ENCODE peak calls at places on chromosomes 5 and 9, in seven cellular contexts. I is spleen, A is lower leg skin, W is IMR-90, Q is ovary, G is H54, J is K562. U is an unnamed sample.

GRCh38 chr9:71806916-71807315 is 38.6 kb upstream of the CEMIP2 start:
- DNase-seq in G (peak), W (peak), Q (peak), J (peak), A (no peak), I (peak), U (peak)

GRCh38 chr5:51392689-51393199 is 9.5 kb downstream of the ISL1 start:
- DNase-seq in Q (no peak), A (no peak), J (no peak), G (no peak), I (no peak), W (no peak), U (no peak)

GRCh38 chr5:126015244-126016054 is 407.8 kb upstream of the GRAMD2B start:
- DNase-seq in A (no peak), J (no peak), W (peak), I (no peak), G (peak), Q (no peak), U (no peak)

GRCh38 chr5:103362211-103362610 is 103.6 kb downstream of the MACIR start:
- DNase-seq in I (no peak), G (no peak), Q (no peak), A (no peak), W (peak), J (no peak), U (no peak)

GRCh38 chr5:112228672-112229071 is 190.4 kb downstream of the EPB41L4A start:
- DNase-seq in J (no peak), G (peak), Q (peak), I (no peak), A (no peak), W (peak), U (peak)

GRCh38 chr5:178808886-178809285 is 50.9 kb upstream of the ZNF354B start:
- DNase-seq in I (no peak), W (no peak), J (no peak), G (no peak), A (no peak), Q (no peak), U (no peak)

GRCh38 chr9:131382850-131383729 is 10.8 kb upstream of the PRRC2B start:
- DNase-seq in W (peak), Q (peak), J (peak), A (no peak), I (no peak), G (no peak), U (peak)

GRCh38 chr9:134175291-134175807 is 11.0 kb upstream of the RNU6ATAC start:
- DNase-seq in I (no peak), G (peak), W (no peak), Q (no peak), A (no peak), J (peak), U (no peak)

GRCh38 chr5:2007906-2008437 is 125.2 kb upstream of the IRX4 start:
- DNase-seq in G (no peak), I (no peak), A (peak), Q (peak), J (no peak), W (no peak), U (no peak)

DNA sequence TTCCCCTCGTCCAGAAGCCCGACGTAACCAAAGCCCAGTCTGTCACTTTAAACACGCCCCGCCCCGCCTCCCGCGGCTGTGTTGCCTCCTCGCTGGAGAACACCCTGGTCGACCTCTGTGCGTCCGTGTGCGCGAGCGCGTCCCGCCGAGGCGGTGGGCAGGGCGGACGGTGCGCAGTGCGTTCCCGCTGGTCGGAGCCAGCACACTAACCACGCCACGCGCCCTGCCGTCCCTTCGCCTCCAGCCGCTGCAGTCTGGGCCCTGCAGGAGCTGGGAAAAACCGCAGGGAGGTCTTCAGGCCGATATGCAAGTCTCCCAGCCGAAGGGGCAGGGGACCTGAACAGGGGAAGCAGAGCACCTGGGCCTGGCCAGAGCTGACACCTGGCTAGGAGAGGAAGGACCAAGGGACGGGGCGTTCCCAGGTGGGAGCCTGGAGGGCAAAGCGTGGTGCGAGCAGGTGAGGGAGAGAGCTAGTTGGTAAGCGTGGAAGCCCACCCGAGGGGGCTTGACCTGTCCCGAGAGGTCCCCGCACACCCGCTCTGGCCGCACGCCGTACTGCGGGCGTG is 1.3 kb upstream of the PHPT1 start:
- DNase-seq in A (peak), Q (no peak), I (peak), W (peak), J (peak), G (no peak), U (peak)
- TF ChIP-seq POLR2A in A (no peak), Q (no peak), I (no peak), W (peak), J (peak), G (peak), U (peak)

GRCh38 chr9:35646583-35647265 is 4.0 kb downstream of the SIT1 start:
- DNase-seq in J (peak), I (peak), G (peak), Q (peak), A (peak), W (peak), U (peak)
- TF ChIP-seq POLR2A in J (peak), I (peak), G (peak), Q (peak), A (peak), W (peak), U (peak)

DNA sequence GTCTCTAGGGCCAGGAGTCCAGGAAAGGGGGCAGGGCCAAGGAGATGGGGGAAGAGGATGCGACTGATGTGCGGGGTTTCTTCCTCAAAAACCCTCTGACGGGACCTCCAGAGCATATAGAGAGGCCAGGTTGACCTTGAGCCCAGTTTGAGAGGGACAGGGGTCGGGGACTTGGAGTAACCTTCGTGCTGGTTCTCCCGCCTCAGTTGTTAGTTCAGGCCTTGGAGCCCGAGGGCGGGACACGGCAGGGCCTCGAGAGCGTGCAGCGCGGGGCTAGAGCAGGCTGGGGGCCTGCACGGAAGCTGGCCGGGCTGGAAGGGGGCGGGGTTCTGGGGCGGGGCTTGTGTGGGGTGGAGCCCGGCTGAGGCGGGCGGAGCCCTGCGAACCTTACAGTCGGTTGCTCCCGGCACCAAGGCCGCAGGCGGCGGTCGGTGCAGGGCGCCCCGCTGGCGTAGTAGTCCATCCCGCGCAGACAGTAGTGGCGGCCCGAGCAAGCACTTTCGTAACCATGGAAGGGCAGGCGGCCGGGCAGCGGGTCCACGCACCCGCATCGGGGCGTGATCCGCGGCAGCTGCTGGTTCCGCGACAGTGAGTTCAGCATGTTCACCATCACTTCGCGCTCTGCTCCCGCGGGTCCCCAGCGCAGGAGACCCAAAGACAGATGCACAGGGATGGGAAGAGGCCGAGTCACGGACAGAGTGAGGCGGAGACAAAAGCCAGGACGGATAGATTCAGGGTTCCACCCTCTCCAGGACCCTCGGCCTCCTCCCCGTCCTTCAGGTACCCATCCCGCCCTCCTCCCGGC is 4.0 kb upstream of the MYORG start:
- DNase-seq in J (peak), Q (peak), I (peak), W (peak), G (no peak), A (peak), U (peak)
- TF ChIP-seq POLR2A in J (no peak), Q (peak), I (no peak), W (no peak), G (no peak), A (no peak), U (peak)

GRCh38 chr5:88884435-88884877 is 1.5 kb upstream of the MEF2C start:
- DNase-seq in G (no peak), Q (no peak), A (no peak), W (peak), I (no peak), J (peak), U (no peak)

GRCh38 chr5:88882321-88883038 is 504 bp downstream of the MEF2C start:
- DNase-seq in A (no peak), Q (no peak), J (no peak), G (no peak), I (no peak), W (peak), U (no peak)

GRCh38 chr5:88881566-88881965 is 1.4 kb downstream of the MEF2C start:
- DNase-seq in Q (no peak), G (no peak), A (no peak), W (peak), I (no peak), J (no peak), U (no peak)

GRCh38 chr5:88883566-88884434 is 816 bp upstream of the MEF2C start:
- DNase-seq in G (peak), A (peak), Q (peak), W (peak), J (peak), I (peak), U (peak)

DNA sequence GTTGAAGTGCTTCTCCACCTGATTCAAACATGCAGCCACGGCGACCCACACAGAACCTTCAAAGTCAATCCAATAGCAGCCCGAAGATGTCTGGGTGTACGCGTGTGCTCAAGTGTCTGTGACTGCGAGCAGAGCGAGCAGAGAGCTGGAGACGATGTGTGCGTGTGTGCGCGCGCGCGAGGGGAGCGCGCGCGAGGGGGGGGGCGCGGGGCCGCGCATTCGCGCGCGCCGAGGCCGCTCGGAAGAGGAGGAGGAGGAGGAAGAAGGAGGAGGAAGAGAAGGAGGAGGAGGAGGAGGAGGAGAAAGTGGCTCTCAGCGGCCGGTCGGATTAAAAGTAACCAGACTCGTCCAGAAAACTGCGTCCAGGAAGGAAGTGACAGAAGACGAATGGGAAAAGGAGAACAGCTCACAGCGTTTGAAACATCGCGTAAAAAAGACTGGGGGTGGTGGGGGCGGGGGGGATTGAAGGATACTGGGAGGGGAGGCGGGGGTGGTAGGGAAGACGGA is at the start of gene MEF2C:
- DNase-seq in W (peak), G (peak), Q (peak), I (peak), A (peak), J (peak), U (peak)
- TF ChIP-seq POLR2A in W (peak), G (no peak), Q (peak), I (peak), A (no peak), J (peak), U (peak)

DNA sequence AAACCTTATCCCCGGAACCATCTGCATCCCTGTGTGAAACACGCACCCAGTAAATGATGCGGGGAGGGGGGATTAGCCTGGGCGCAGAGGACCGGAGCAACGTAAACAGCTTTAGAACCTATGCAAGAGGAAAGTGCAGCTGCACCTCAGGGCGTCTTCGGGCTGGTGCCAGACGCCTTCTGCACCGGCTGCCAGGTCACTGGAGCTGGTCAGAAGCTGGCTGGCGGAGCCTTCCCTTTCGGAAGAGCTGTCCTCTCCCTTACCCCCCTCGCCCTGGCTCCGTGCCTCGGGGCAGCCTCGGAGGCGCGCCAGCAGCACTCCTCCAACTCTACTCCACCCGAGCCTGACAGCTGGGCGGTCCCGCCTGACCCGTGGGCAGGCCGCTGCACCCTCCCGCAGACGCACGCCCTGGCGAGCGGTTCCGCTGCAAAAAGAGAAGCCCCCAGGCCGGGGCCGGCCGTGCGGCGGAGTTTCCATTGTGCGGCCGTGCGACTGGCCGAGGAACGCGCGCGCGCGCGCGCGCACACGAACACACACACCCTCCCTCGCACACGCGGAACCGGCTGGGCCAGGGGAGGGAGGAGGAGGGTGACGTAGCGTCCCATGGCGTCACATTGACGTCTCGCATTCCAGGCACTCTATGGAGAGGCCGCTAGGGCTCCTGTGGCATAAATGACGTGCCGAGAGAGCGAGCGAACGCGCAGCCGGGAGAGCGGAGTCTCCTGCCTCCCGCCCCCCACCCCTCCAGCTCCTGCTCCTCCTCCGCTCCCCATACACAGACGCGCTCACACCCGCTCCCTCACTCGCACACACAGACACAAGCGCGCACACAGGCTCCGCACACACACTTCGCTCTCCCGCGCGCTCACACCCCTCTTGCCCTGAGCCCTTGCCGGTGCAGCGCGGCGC is at the start of gene NR4A3:
- DNase-seq in W (peak), Q (peak), A (peak), G (peak), J (peak), I (peak), U (peak)
- TF ChIP-seq POLR2A in W (peak), Q (peak), A (peak), G (peak), J (peak), I (peak), U (peak)

U was measured in Peyer's patch.